ENCODE peak calls at places on chromosome 6, in seven cellular contexts. K is GM13977; C is fibroblast of mammary gland; G is A549; U is CD4-positive, alpha-beta T cell; R is psoas muscle; A is lung. S is an unnamed sample.

GRCh38 chr6:36776167-36776566 is 63.1 kb downstream of the CPNE5 start:
- DNase-seq in K (no peak), C (no peak), G (no peak), U (no peak), R (no peak), A (no peak), S (no peak)

GRCh38 chr6:12751694-12752304 is 35.2 kb downstream of the PHACTR1 start:
- DNase-seq in K (peak; percentile 67), C (peak; percentile 43), G (peak; percentile 14), U (no peak), R (peak; percentile 59), A (peak; percentile 34), S (peak; percentile 64)

GRCh38 chr6:44059359-44060342 is 67.6 kb downstream of the MRPL14 start:
- DNase-seq in K (no peak), C (peak; percentile 90), G (no peak), U (no peak), R (no peak), A (no peak), S (no peak)

GRCh38 chr6:44002071-44002590 is 125.1 kb downstream of the MRPL14 start:
- DNase-seq in K (no peak), C (no peak), G (peak; percentile 74), U (no peak), R (no peak), A (no peak), S (no peak)

GRCh38 chr6:27237089-27237723 is 10.3 kb upstream of the PRSS16 start:
- DNase-seq in K (no peak), C (peak; percentile 73), G (peak; percentile 78), U (no peak), R (no peak), A (no peak), S (no peak)

GRCh38 chr6:11133281-11133680 is 21.8 kb upstream of the ERVFRD-1 start:
- DNase-seq in K (no peak), C (no peak), G (no peak), U (no peak), R (no peak), A (no peak), S (no peak)

GRCh38 chr6:21185849-21186478 is 407.6 kb upstream of the SOX4 start:
- DNase-seq in K (no peak), C (no peak), G (no peak), U (no peak), R (no peak), A (no peak), S (no peak)

GRCh38 chr6:28486533-28486932 is 29.1 kb downstream of the GPX6 start:
- DNase-seq in K (no peak), C (no peak), G (no peak), U (no peak), R (no peak), A (no peak), S (no peak)

GRCh38 chr6:139608872-139609271 is 234.4 kb upstream of the CITED2 start:
- DNase-seq in K (no peak), C (peak; percentile 30), G (no peak), U (no peak), R (no peak), A (no peak), S (no peak)

GRCh38 chr6:1636272-1636825 is 26.6 kb downstream of the FOXC1 start:
- DNase-seq in K (no peak), C (no peak), G (no peak), U (no peak), R (no peak), A (no peak), S (no peak)

GRCh38 chr6:106609699-106610098 is 19.6 kb downstream of the RTN4IP1 start:
- DNase-seq in K (no peak), C (no peak), G (peak; percentile 36), U (no peak), R (no peak), A (no peak), S (no peak)

GRCh38 chr6:73139681-73140080 is 85.6 kb downstream of the KHDC1L start:
- DNase-seq in K (no peak), C (no peak), G (no peak), U (no peak), R (no peak), A (no peak), S (no peak)

GRCh38 chr6:73129653-73130443 is 95.4 kb downstream of the KHDC1L start:
- DNase-seq in K (peak; percentile 58), C (peak; percentile 70), G (peak; percentile 61), U (peak; percentile 75), R (peak; percentile 89), A (peak; percentile 81), S (peak; percentile 68)

GRCh38 chr6:73131706-73132105 is 93.6 kb downstream of the KHDC1L start:
- DNase-seq in K (no peak), C (peak; percentile 41), G (no peak), U (no peak), R (no peak), A (no peak), S (no peak)

GRCh38 chr6:73134588-73134987 is 90.7 kb downstream of the KHDC1L start:
- DNase-seq in K (no peak), C (peak; percentile 28), G (peak; percentile 56), U (no peak), R (peak; percentile 75), A (no peak), S (no peak)
- TF ChIP-seq CTCF in K (peak; percentile 43), C (peak; percentile 46), G (no peak), U (no peak), R (peak; percentile 24), A (no peak), S (peak; percentile 12)

GRCh38 chr6:53412316-53412715 is 63.6 kb upstream of the ELOVL5 start:
- DNase-seq in K (no peak), C (no peak), G (no peak), U (no peak), R (no peak), A (no peak), S (no peak)

GRCh38 chr6:53413326-53413725 is 64.6 kb upstream of the ELOVL5 start:
- DNase-seq in K (no peak), C (no peak), G (no peak), U (no peak), R (no peak), A (no peak), S (no peak)

GRCh38 chr6:53412751-53413150 is 64.0 kb upstream of the ELOVL5 start:
- DNase-seq in K (no peak), C (peak; percentile 42), G (no peak), U (no peak), R (no peak), A (no peak), S (no peak)

GRCh38 chr6:53418288-53418687 is 69.5 kb upstream of the ELOVL5 start:
- DNase-seq in K (no peak), C (peak; percentile 40), G (no peak), U (no peak), R (no peak), A (no peak), S (no peak)

DNA sequence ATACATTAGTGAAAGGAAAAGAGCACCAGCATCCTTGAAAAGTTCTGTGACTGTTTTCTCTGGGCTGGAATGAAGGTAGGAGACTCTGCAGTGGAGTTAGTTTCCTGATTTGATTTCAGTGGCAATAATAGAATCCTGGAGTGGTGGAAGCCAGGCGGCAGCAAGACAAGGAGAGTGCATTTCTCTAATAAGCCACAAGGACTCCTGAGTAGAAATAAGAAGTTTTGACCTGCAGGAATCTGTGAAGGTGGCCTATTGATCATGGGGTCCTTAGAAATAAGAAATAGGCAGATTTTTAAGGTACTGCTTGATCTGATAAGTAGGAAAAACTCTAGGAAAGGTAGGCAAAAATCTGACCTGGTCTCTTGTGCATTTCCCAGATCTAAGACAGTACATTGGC is 68.4 kb upstream of the ELOVL5 start:
- DNase-seq in K (no peak), C (no peak), G (no peak), U (no peak), R (no peak), A (no peak), S (no peak)
- TF ChIP-seq CTCF in K (no peak), C (no peak), G (no peak), U (no peak), R (no peak), A (no peak), S (no peak)

GRCh38 chr6:52407467-52407866 is 12.7 kb upstream of the EFHC1 start:
- DNase-seq in K (peak; percentile 59), C (peak; percentile 63), G (peak; percentile 68), U (no peak), R (no peak), A (no peak), S (no peak)
- TF ChIP-seq CTCF in K (peak; percentile 41), C (peak; percentile 58), G (peak; percentile 52), U (peak; percentile 57), R (peak; percentile 38), A (no peak), S (peak; percentile 33)

GRCh38 chr6:42259841-42260395 is 42.3 kb upstream of the MRPS10 start:
- DNase-seq in K (no peak), C (peak; percentile 72), G (no peak), U (no peak), R (no peak), A (no peak), S (no peak)
- TF ChIP-seq CTCF in K (no peak), C (no peak), G (no peak), U (no peak), R (no peak), A (no peak), S (no peak)

GRCh38 chr6:10030942-10031537 is 383.8 kb downstream of the TFAP2A start:
- DNase-seq in K (peak; percentile 12), C (no peak), G (no peak), U (no peak), R (no peak), A (no peak), S (peak; percentile 22)
- TF ChIP-seq CTCF in K (peak; percentile 51), C (peak; percentile 19), G (peak; percentile 33), U (peak; percentile 17), R (peak; percentile 25), A (no peak), S (peak; percentile 17)